ENCODE peak calls at places on chromosomes 4 and X, in seven cellular contexts. W is H1, T is K562, U is SK-N-SH, Q is HCT116, P is GM12878, L is HepG2. G is an unnamed sample.

GRCh38 chr4:184648220-184649025 is 824 bp downstream of the CASP3 start:
- DNase-seq in L (peak; percentile 34), U (peak; percentile 62), W (peak; percentile 58), P (no peak), Q (no peak), T (no peak), G (no peak)

GRCh38 chr4:17554568-17554967 is 22.4 kb upstream of the LAP3 start:
- DNase-seq in P (no peak), L (no peak), U (no peak), T (no peak), Q (no peak), W (no peak), G (no peak)

GRCh38 chr4:86334020-86334750 is 25.7 kb downstream of the MAPK10 start:
- DNase-seq in Q (no peak), L (no peak), P (no peak), T (no peak), U (no peak), W (no peak), G (no peak)

GRCh38 chr4:14749910-14750309 is 252.4 kb upstream of the CPEB2 start:
- DNase-seq in Q (no peak), T (no peak), P (no peak), U (peak; percentile 8), L (no peak), W (no peak), G (peak; percentile 11)

GRCh38 chr4:185165605-185166063 is 22.6 kb downstream of the SLC25A4 start:
- DNase-seq in P (peak; percentile 74), U (no peak), T (no peak), Q (no peak), L (no peak), W (no peak), G (no peak)

GRCh38 chrX:26574208-26574607 is 358.2 kb downstream of the MAGEB5 start:
- DNase-seq in U (no peak), T (no peak), P (no peak), Q (no peak), W (no peak), L (no peak), G (no peak)

GRCh38 chrX:13825178-13825762 is 8.4 kb upstream of the GPM6B start:
- DNase-seq in T (no peak), L (no peak), U (no peak), W (no peak), Q (no peak), P (no peak), G (no peak)

GRCh38 chr4:39655866-39656265 is 17.2 kb upstream of the SMIM14 start:
- DNase-seq in Q (no peak), P (no peak), L (peak; percentile 17), W (no peak), U (no peak), T (no peak), G (no peak)

GRCh38 chr4:173334891-173335754 is 965 bp upstream of the HMGB2 start:
- DNase-seq in W (peak; percentile 87), L (peak; percentile 83), P (peak; percentile 39), Q (peak; percentile 79), T (peak; percentile 90), U (peak; percentile 92), G (peak; percentile 95)

GRCh38 chr4:15317246-15317645 is 110.6 kb upstream of the C1QTNF7 start:
- DNase-seq in P (no peak), Q (no peak), T (no peak), U (no peak), L (no peak), W (no peak), G (no peak)

GRCh38 chrX:115989686-115990085 is 180.9 kb upstream of the AGTR2 start:
- DNase-seq in U (no peak), L (no peak), T (no peak), Q (no peak), W (no peak), P (no peak), G (no peak)

GRCh38 chr4:1994935-1995334 is 13.8 kb downstream of the NELFA start:
- DNase-seq in P (no peak), L (no peak), W (no peak), T (no peak), U (no peak), Q (no peak), G (no peak)

GRCh38 chrX:136674270-136674986 is 26.5 kb downstream of the CD40LG start:
- DNase-seq in L (no peak), W (no peak), T (no peak), U (no peak), P (no peak), Q (no peak), G (no peak)
- TF ChIP-seq JUND in L (no peak), W (no peak), T (no peak), U (no peak), P (no peak), Q (no peak), G (no peak)

GRCh38 chr4:8237256-8237989 is 32.1 kb upstream of the HTRA3 start:
- DNase-seq in P (no peak), U (no peak), W (no peak), L (no peak), T (no peak), Q (no peak), G (no peak)

GRCh38 chr4:8239226-8239625 is 30.3 kb upstream of the HTRA3 start:
- DNase-seq in W (no peak), Q (no peak), T (no peak), L (no peak), P (no peak), U (no peak), G (no peak)

GRCh38 chr4:8238061-8238511 is 31.5 kb upstream of the HTRA3 start:
- DNase-seq in L (no peak), T (no peak), P (no peak), Q (no peak), U (no peak), W (peak; percentile 63), G (peak; percentile 7)

GRCh38 chr4:8239661-8240060 is 29.9 kb upstream of the HTRA3 start:
- DNase-seq in P (no peak), T (no peak), U (no peak), L (no peak), Q (no peak), W (no peak), G (no peak)

DNA sequence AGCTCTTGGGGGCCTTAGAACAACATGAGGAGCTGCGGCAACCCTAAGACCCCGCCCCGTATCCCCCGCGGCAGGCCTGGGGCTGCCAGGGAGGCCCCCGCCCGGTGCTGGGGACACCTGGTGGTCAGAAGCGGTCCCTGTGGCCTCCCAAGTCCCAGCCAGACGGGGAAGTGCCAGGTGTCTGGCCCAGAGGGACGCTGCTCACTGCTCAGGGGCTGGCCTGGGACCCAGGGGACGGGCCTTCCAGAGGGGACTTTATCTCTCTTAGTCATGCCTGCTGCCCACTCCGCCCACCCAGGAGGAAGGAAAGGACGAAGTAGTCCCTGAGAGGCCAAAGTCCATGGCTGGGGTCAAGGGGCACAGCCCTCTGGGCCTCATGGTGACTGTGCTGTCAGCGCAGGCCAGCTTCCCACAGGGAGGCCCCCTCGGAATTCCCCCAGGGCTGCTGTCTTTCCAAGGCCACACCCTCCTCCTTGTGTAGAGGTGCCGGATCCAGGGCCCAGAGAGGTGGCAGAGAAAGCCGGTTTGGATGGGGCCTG is 31.0 kb upstream of the HTRA3 start:
- DNase-seq in P (no peak), U (peak; percentile 79), T (peak; percentile 41), L (peak; percentile 72), Q (no peak), W (peak; percentile 83), G (no peak)
- TF ChIP-seq JUND in P (no peak), U (no peak), T (no peak), L (no peak), Q (no peak), W (no peak), G (no peak)

DNA sequence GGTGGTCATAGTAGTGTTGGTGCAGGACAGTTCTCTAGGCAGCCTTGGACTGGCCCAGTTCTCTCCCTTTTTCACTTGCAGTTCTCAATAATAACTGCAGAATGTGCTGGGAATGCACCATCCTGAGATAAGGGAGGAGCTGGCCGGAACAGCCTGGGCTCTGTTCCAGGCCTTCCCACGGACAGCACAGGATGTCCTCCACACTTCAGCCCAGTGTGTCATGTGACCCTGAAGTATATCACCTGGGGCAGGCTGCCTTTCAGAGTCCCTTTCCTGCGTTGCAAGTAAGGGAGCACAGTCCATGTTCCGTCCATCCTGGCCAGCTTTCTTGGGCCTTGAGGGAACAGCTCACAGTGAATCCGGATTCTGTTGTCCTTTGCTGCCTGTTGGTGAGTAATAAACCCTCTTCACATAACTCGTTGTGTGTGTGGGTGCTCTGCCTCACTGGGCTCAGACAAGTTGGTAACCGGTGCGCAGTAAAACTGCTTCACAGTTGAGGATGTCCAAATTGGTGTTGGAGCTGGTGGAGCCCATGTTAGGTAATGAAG is 32.3 kb upstream of the BBS12 start:
- DNase-seq in U (peak; percentile 12), Q (peak; percentile 18), P (no peak), T (peak; percentile 57), L (peak; percentile 12), W (no peak), G (peak; percentile 8)
- TF ChIP-seq JUND in U (no peak), Q (no peak), P (no peak), T (no peak), L (no peak), W (no peak), G (no peak)

DNA sequence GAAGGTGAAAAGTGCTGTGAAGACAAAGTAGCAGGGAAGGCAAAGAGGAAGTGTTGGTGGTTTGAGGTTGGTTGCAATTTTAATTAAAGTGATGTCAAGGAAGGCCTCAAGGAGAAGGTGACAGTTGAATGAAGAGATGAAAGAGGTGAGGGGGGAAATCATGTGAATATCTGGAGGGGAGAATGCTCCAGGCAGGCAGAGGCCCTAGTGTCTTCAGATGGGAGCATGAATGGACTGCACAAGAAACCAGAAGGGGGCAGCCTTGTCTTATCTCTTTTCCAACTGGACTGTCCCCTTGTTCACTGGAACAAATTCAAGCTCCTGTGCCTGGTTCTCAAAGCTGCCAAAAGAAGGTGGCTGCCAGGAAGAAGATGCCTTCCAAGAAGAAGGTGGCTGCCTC is 68.4 kb downstream of the MAOB start:
- DNase-seq in T (no peak), L (no peak), U (no peak), P (no peak), W (peak; percentile 45), Q (peak; percentile 10), G (no peak)
- TF ChIP-seq JUND in T (no peak), L (no peak), U (no peak), P (no peak), W (no peak), Q (no peak), G (no peak)

GRCh38 chrX:16444353-16444752 is 205.6 kb upstream of the S100G start:
- DNase-seq in Q (no peak), U (no peak), W (no peak), L (no peak), T (no peak), P (no peak), G (peak; percentile 75)
- TF ChIP-seq JUND in Q (no peak), U (no peak), W (no peak), L (no peak), T (no peak), P (no peak), G (no peak)

DNA sequence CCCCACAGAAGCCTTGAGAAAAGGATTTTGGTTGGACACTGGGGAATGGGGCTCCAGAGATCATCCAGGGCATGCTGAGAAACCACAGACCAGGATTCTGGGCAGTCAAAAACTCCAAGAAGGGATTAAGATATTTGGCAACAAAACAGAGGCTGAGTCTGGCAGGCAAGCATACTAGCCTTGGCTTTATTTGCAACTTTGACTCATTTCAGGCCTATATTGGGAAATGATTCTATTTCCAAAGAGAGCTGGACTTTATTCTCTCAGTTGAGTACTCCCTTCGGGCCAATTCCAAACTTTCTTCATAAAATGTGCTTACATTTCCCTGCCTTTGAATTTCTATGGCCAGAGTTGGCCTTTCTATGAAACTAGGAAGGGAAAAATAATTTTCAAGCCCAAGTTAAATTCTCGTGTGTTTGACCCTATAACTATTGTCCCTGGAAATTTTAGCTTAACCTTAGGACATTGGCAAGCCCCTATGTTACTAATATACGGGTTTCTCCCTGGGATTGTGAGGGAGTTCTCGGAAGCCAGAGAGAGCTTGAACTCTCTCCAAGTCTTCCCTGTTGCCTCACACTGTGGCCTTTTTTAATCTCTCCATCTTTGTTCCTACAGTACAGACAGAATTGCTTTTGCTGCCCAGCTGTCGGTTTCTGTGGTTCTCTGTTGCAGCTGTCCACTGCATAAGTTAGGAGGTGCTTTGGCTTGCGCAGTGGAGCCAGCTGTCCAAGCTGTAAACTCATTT is 112.7 kb upstream of the FAM9A start:
- DNase-seq in T (no peak), W (no peak), Q (no peak), L (no peak), P (no peak), U (no peak), G (no peak)
- TF ChIP-seq JUND in T (no peak), W (no peak), Q (no peak), L (no peak), P (no peak), U (no peak), G (no peak)